ENCODE peak calls at places on chromosomes 11 and 22, in nine cellular contexts. One of them, this sample, is unnamed.

GRCh38 chr11:18671246-18671645 is 27.3 kb upstream of the TMEM86A start:
- DNase-seq in spleen: no peak
- DNase-seq in adipocyte: no peak
- DNase-seq in Karpas-422: no peak
- DNase-seq in neuronal stem cell: no peak
- DNase-seq in IMR-90: no peak
- DNase-seq in CD8-positive, alpha-beta T cell: no peak
- DNase-seq in iPS DF 6.9: no peak
- DNase-seq in A549: no peak
- DNase-seq in this sample: no peak

GRCh38 chr11:122122179-122122578 is 6.2 kb upstream of the BLID start:
- DNase-seq in spleen: no peak
- DNase-seq in adipocyte: no peak
- DNase-seq in Karpas-422: no peak
- DNase-seq in neuronal stem cell: no peak
- DNase-seq in IMR-90: no peak
- DNase-seq in CD8-positive, alpha-beta T cell: no peak
- DNase-seq in iPS DF 6.9: no peak
- DNase-seq in A549: no peak
- DNase-seq in this sample: no peak

GRCh38 chr11:60710482-60710881 is 11.1 kb downstream of the MS4A8 start:
- DNase-seq in spleen: no peak
- DNase-seq in adipocyte: no peak
- DNase-seq in Karpas-422: no peak
- DNase-seq in neuronal stem cell: no peak
- DNase-seq in IMR-90: no peak
- DNase-seq in CD8-positive, alpha-beta T cell: no peak
- DNase-seq in iPS DF 6.9: no peak
- DNase-seq in A549: peak; percentile 14
- DNase-seq in this sample: no peak

GRCh38 chr11:118910309-118911112 is 15.2 kb downstream of the BCL9L start:
- DNase-seq in spleen: peak; percentile 84
- DNase-seq in adipocyte: peak; percentile 93
- DNase-seq in Karpas-422: no peak
- DNase-seq in neuronal stem cell: no peak
- DNase-seq in IMR-90: peak; percentile 92
- DNase-seq in CD8-positive, alpha-beta T cell: peak; percentile 64
- DNase-seq in iPS DF 6.9: no peak
- DNase-seq in A549: no peak
- DNase-seq in this sample: peak; percentile 71

GRCh38 chr11:26199341-26199740 is 132.6 kb upstream of the ANO3 start:
- DNase-seq in spleen: no peak
- DNase-seq in adipocyte: no peak
- DNase-seq in Karpas-422: no peak
- DNase-seq in neuronal stem cell: no peak
- DNase-seq in IMR-90: peak; percentile 66
- DNase-seq in CD8-positive, alpha-beta T cell: no peak
- DNase-seq in iPS DF 6.9: no peak
- DNase-seq in A549: no peak
- DNase-seq in this sample: no peak

GRCh38 chr11:110295086-110295485 is 1.3 kb downstream of the RDX start:
- DNase-seq in spleen: no peak
- DNase-seq in adipocyte: no peak
- DNase-seq in Karpas-422: no peak
- DNase-seq in neuronal stem cell: no peak
- DNase-seq in IMR-90: no peak
- DNase-seq in CD8-positive, alpha-beta T cell: no peak
- DNase-seq in iPS DF 6.9: no peak
- DNase-seq in A549: no peak
- DNase-seq in this sample: no peak

GRCh38 chr11:33160147-33160546 is 1.1 kb downstream of the CSTF3 start:
- DNase-seq in spleen: no peak
- DNase-seq in adipocyte: peak; percentile 68
- DNase-seq in Karpas-422: peak; percentile 58
- DNase-seq in neuronal stem cell: no peak
- DNase-seq in IMR-90: peak; percentile 62
- DNase-seq in CD8-positive, alpha-beta T cell: no peak
- DNase-seq in iPS DF 6.9: no peak
- DNase-seq in A549: no peak
- DNase-seq in this sample: no peak

GRCh38 chr22:23218053-23218866 is 38.0 kb downstream of the BCR start:
- DNase-seq in spleen: peak; percentile 75
- DNase-seq in adipocyte: no peak
- DNase-seq in Karpas-422: no peak
- DNase-seq in neuronal stem cell: no peak
- DNase-seq in IMR-90: no peak
- DNase-seq in CD8-positive, alpha-beta T cell: no peak
- DNase-seq in iPS DF 6.9: no peak
- DNase-seq in A549: no peak
- DNase-seq in this sample: peak; percentile 47

GRCh38 chr11:63667993-63668392 is 3.2 kb downstream of the ATL3 start:
- DNase-seq in spleen: no peak
- DNase-seq in adipocyte: peak; percentile 91
- DNase-seq in Karpas-422: no peak
- DNase-seq in neuronal stem cell: no peak
- DNase-seq in IMR-90: peak; percentile 97
- DNase-seq in CD8-positive, alpha-beta T cell: no peak
- DNase-seq in iPS DF 6.9: no peak
- DNase-seq in A549: peak; percentile 60
- DNase-seq in this sample: no peak

GRCh38 chr11:69293819-69294505 is at the start of gene MYEOV:
- DNase-seq in spleen: peak; percentile 83
- DNase-seq in adipocyte: peak; percentile 16
- DNase-seq in Karpas-422: peak; percentile 90
- DNase-seq in neuronal stem cell: no peak
- DNase-seq in IMR-90: no peak
- DNase-seq in CD8-positive, alpha-beta T cell: no peak
- DNase-seq in iPS DF 6.9: peak; percentile 27
- DNase-seq in A549: peak; percentile 93
- DNase-seq in this sample: peak; percentile 80

GRCh38 chr11:69296890-69297224 is 2.9 kb downstream of the MYEOV start:
- DNase-seq in spleen: no peak
- DNase-seq in adipocyte: no peak
- DNase-seq in Karpas-422: no peak
- DNase-seq in neuronal stem cell: no peak
- DNase-seq in IMR-90: no peak
- DNase-seq in CD8-positive, alpha-beta T cell: no peak
- DNase-seq in iPS DF 6.9: no peak
- DNase-seq in A549: no peak
- DNase-seq in this sample: no peak

GRCh38 chr11:69294621-69295078 is 695 bp downstream of the MYEOV start:
- DNase-seq in spleen: peak; percentile 71
- DNase-seq in adipocyte: no peak
- DNase-seq in Karpas-422: no peak
- DNase-seq in neuronal stem cell: no peak
- DNase-seq in IMR-90: no peak
- DNase-seq in CD8-positive, alpha-beta T cell: no peak
- DNase-seq in iPS DF 6.9: no peak
- DNase-seq in A549: no peak
- DNase-seq in this sample: no peak

GRCh38 chr11:69295995-69296889 is 2.3 kb downstream of the MYEOV start:
- DNase-seq in spleen: peak; percentile 86
- DNase-seq in adipocyte: peak; percentile 85
- DNase-seq in Karpas-422: peak; percentile 45
- DNase-seq in neuronal stem cell: no peak
- DNase-seq in IMR-90: peak; percentile 74
- DNase-seq in CD8-positive, alpha-beta T cell: no peak
- DNase-seq in iPS DF 6.9: no peak
- DNase-seq in A549: no peak
- DNase-seq in this sample: peak; percentile 72

GRCh38 chr11:69295079-69295994 is 1.4 kb downstream of the MYEOV start:
- DNase-seq in spleen: peak; percentile 75
- DNase-seq in adipocyte: no peak
- DNase-seq in Karpas-422: peak; percentile 54
- DNase-seq in neuronal stem cell: no peak
- DNase-seq in IMR-90: no peak
- DNase-seq in CD8-positive, alpha-beta T cell: no peak
- DNase-seq in iPS DF 6.9: no peak
- DNase-seq in A549: no peak
- DNase-seq in this sample: no peak
- H3K4me1 ChIP-seq in spleen: peaks cover 85% of the 10 kb centered on the region
- H3K4me1 ChIP-seq in adipocyte: peaks cover 47% of the 10 kb centered on the region
- H3K4me1 ChIP-seq in Karpas-422: peaks cover 33% of the 10 kb centered on the region
- H3K4me1 ChIP-seq in neuronal stem cell: peaks cover 10% of the 10 kb centered on the region
- H3K4me1 ChIP-seq in IMR-90: peaks cover 35% of the 10 kb centered on the region
- H3K4me1 ChIP-seq in CD8-positive, alpha-beta T cell: peaks cover 37% of the 10 kb centered on the region
- H3K4me1 ChIP-seq in iPS DF 6.9: peaks cover 2% of the 10 kb centered on the region
- H3K4me1 ChIP-seq in A549: peaks cover 57% of the 10 kb centered on the region
- H3K4me1 ChIP-seq in this sample: peaks cover 34% of the 10 kb centered on the region

DNA sequence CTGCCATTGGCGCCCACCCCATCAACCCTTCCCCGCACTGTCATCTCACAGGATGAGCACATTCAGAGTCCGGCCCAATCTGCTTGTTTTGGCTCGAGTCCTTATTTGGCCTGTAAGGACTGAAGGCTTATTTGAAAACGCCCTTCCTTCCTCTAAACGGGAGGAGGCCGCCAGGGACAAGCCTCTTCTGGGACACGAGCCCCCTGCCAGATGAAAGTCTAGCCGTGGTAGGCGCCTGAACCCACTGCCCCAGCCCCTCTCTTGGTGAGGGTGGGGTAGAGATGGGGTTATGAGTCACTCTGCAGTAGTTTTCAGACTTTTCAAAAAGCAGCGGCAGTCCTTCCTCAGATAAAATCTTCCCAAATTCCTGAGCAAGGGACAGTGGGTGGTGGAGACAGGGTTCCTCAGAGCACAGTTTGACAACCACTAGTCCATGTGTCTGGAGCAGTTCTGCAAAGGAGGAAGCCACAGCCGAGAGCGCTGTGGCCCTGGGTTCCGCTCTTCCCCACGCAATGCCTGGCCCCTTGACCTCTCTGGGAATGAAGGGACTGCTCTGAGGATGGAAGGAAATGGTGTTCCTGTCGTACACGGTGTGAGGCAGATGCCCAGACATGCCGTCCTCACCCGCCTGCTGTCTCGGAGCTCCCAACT is 57.0 kb downstream of the MYH9 start:
- DNase-seq in spleen: peak; percentile 84
- DNase-seq in adipocyte: peak; percentile 58
- DNase-seq in Karpas-422: no peak
- DNase-seq in neuronal stem cell: no peak
- DNase-seq in IMR-90: peak; percentile 63
- DNase-seq in CD8-positive, alpha-beta T cell: no peak
- DNase-seq in iPS DF 6.9: no peak
- DNase-seq in A549: no peak
- DNase-seq in this sample: no peak
- H3K4me1 ChIP-seq in spleen: peaks cover 100% of the 10 kb centered on the region
- H3K4me1 ChIP-seq in adipocyte: peaks cover 49% of the 10 kb centered on the region
- H3K4me1 ChIP-seq in Karpas-422: peaks cover 73% of the 10 kb centered on the region
- H3K4me1 ChIP-seq in neuronal stem cell: peaks cover 51% of the 10 kb centered on the region
- H3K4me1 ChIP-seq in IMR-90: peaks cover 78% of the 10 kb centered on the region
- H3K4me1 ChIP-seq in CD8-positive, alpha-beta T cell: peaks cover 88% of the 10 kb centered on the region
- H3K4me1 ChIP-seq in iPS DF 6.9: peaks cover 14% of the 10 kb centered on the region
- H3K4me1 ChIP-seq in A549: peaks cover 99% of the 10 kb centered on the region
- H3K4me1 ChIP-seq in this sample: peaks cover 56% of the 10 kb centered on the region

GRCh38 chr11:94784884-94785283 is 16.7 kb downstream of the AMOTL1 start:
- DNase-seq in spleen: no peak
- DNase-seq in adipocyte: no peak
- DNase-seq in Karpas-422: no peak
- DNase-seq in neuronal stem cell: no peak
- DNase-seq in IMR-90: no peak
- DNase-seq in CD8-positive, alpha-beta T cell: no peak
- DNase-seq in iPS DF 6.9: no peak
- DNase-seq in A549: no peak
- DNase-seq in this sample: no peak
- H3K4me1 ChIP-seq in spleen: peaks cover 64% of the 10 kb centered on the region
- H3K4me1 ChIP-seq in adipocyte: peaks cover 76% of the 10 kb centered on the region
- H3K4me1 ChIP-seq in Karpas-422: no peaks in the 10 kb centered on the region
- H3K4me1 ChIP-seq in neuronal stem cell: peaks cover 12% of the 10 kb centered on the region
- H3K4me1 ChIP-seq in IMR-90: peaks cover 23% of the 10 kb centered on the region
- H3K4me1 ChIP-seq in CD8-positive, alpha-beta T cell: no peaks in the 10 kb centered on the region
- H3K4me1 ChIP-seq in iPS DF 6.9: peaks cover 3% of the 10 kb centered on the region
- H3K4me1 ChIP-seq in A549: peaks cover 8% of the 10 kb centered on the region
- H3K4me1 ChIP-seq in this sample: no peaks in the 10 kb centered on the region

DNA sequence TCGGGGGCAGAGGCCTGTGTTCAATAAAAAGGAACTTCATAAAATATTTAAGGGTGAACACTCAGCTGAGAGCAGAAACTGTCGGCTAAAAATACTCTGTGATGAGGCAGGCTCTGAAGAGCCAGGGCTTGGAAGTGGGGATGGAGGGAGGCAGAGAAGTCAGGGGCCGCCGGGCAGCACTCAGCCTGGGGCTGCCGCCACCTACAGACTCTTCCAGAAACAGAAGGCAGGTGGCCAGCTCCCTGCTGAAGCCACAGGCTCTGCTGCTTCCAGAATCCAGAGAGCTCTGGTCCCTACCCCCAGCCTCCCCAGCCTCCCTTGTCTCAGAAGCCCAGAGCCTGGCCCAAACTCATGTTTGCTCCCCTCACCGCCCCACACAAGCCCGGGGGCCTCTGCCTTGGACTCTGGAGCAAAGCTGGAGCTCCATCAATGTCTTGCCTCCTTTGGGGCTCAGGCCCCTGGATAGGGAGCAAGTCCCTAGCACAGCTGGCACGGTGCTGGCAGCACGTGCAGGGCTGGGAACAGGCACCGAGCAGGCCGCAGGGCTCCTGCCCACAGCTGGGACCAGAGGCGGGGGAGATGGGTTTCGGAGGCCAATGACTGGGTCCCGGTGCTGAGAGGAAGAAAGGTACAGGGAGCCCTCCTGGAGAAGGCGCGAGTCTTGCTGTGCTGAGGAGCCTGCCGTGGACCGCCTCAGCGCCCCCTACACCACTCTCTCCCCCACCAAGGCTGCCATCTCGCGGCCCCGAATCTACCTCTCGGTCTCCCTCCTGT is 8.2 kb downstream of the LRFN4 start:
- DNase-seq in spleen: no peak
- DNase-seq in adipocyte: no peak
- DNase-seq in Karpas-422: no peak
- DNase-seq in neuronal stem cell: no peak
- DNase-seq in IMR-90: no peak
- DNase-seq in CD8-positive, alpha-beta T cell: no peak
- DNase-seq in iPS DF 6.9: no peak
- DNase-seq in A549: no peak
- DNase-seq in this sample: no peak
- H3K4me1 ChIP-seq in spleen: peaks cover 29% of the 10 kb centered on the region
- H3K4me1 ChIP-seq in adipocyte: no peaks in the 10 kb centered on the region
- H3K4me1 ChIP-seq in Karpas-422: peaks cover 23% of the 10 kb centered on the region
- H3K4me1 ChIP-seq in neuronal stem cell: no peaks in the 10 kb centered on the region
- H3K4me1 ChIP-seq in IMR-90: peaks cover 2% of the 10 kb centered on the region
- H3K4me1 ChIP-seq in CD8-positive, alpha-beta T cell: peaks cover 8% of the 10 kb centered on the region
- H3K4me1 ChIP-seq in iPS DF 6.9: peaks cover 4% of the 10 kb centered on the region
- H3K4me1 ChIP-seq in A549: peaks cover 6% of the 10 kb centered on the region
- H3K4me1 ChIP-seq in this sample: peaks cover 5% of the 10 kb centered on the region

This sample was measured in Peyer's patch.